ENCODE peak calls at places on chromosome 3, in six cellular contexts. H, T, X, A, M and V are unnamed samples.

GRCh38 chr3:124986153-124987143 is 51.9 kb upstream of the MUC13 start:
- DNase-seq in H (peak), X (no peak), A (peak), T (peak), M (peak), V (peak)

GRCh38 chr3:56799251-56799882 is 2.4 kb downstream of the ARHGEF3 start:
- DNase-seq in M (peak), A (no peak), T (peak), H (peak), X (peak), V (peak)

GRCh38 chr3:30370681-30371271 is 235.6 kb upstream of the TGFBR2 start:
- DNase-seq in A (no peak), X (no peak), M (no peak), T (no peak), H (peak), V (peak)

GRCh38 chr3:32493437-32494414 is 8.9 kb downstream of the CMTM6 start:
- DNase-seq in M (peak), X (no peak), A (no peak), H (no peak), T (peak), V (peak)

GRCh38 chr3:128496019-128496601 is 3.1 kb upstream of the GATA2 start:
- DNase-seq in T (no peak), A (no peak), M (no peak), X (no peak), H (no peak), V (no peak)

GRCh38 chr3:171454026-171454425 is 6.2 kb downstream of the TNIK start:
- DNase-seq in H (no peak), A (no peak), X (no peak), T (no peak), M (no peak), V (no peak)

GRCh38 chr3:123841476-123842238 is 42.5 kb downstream of the MYLK start:
- DNase-seq in X (no peak), A (no peak), H (no peak), T (peak), M (no peak), V (no peak)

GRCh38 chr3:14143826-14144225 is 19.0 kb downstream of the TMEM43 start:
- DNase-seq in X (no peak), M (peak), A (no peak), H (peak), T (peak), V (peak)

GRCh38 chr3:52480768-52481715 is 14.1 kb upstream of the STAB1 start:
- DNase-seq in X (no peak), T (no peak), A (no peak), H (no peak), M (no peak), V (no peak)

GRCh38 chr3:45611619-45612018 is 17.1 kb downstream of the LIMD1 start:
- DNase-seq in T (no peak), X (peak), H (no peak), M (no peak), A (no peak), V (no peak)

GRCh38 chr3:55500555-55501340 is 13.6 kb upstream of the WNT5A start:
- DNase-seq in A (no peak), X (no peak), T (peak), M (no peak), H (peak), V (no peak)

GRCh38 chr3:74304419-74304818 is 310.0 kb downstream of the CNTN3 start:
- DNase-seq in T (no peak), A (no peak), M (no peak), H (no peak), X (no peak), V (no peak)

GRCh38 chr3:119294889-119295769 is 946 bp downstream of the ARHGAP31 start:
- DNase-seq in X (peak), T (peak), A (no peak), M (peak), H (peak), V (no peak)

GRCh38 chr3:111321786-111322185 is 220.2 kb upstream of the CD96 start:
- DNase-seq in T (no peak), A (no peak), X (no peak), H (peak), M (no peak), V (peak)

GRCh38 chr3:4984511-4984864 is 5.3 kb downstream of the BHLHE40 start:
- DNase-seq in M (peak), A (no peak), H (no peak), T (peak), X (no peak), V (no peak)

GRCh38 chr3:8938021-8938420 is 25.3 kb downstream of the RAD18 start:
- DNase-seq in T (peak), A (no peak), M (peak), X (no peak), H (peak), V (peak)

GRCh38 chr3:171458056-171458856 is 1.9 kb downstream of the TNIK start:
- DNase-seq in H (peak), M (peak), A (no peak), X (peak), T (no peak), V (no peak)

GRCh38 chr3:73427018-73427750 is 197.6 kb downstream of the PDZRN3 start:
- DNase-seq in X (no peak), A (no peak), T (no peak), M (no peak), H (no peak), V (peak)

GRCh38 chr3:160331127-160331937 is 67.7 kb downstream of the IFT80 start:
- DNase-seq in A (no peak), H (no peak), X (no peak), T (peak), M (peak), V (no peak)

GRCh38 chr3:94004301-94004910 is 24.0 kb downstream of the STX19 start:
- DNase-seq in M (peak), T (peak), H (peak), A (no peak), X (no peak), V (peak)

GRCh38 chr3:24387493-24387892 is 107.2 kb downstream of the THRB start:
- DNase-seq in M (no peak), H (no peak), A (no peak), T (no peak), X (no peak), V (peak)

GRCh38 chr3:52490938-52491526 is 4.1 kb upstream of the STAB1 start:
- DNase-seq in T (peak), H (no peak), X (no peak), M (peak), A (no peak), V (no peak)

GRCh38 chr3:122916084-122916483 is 111.5 kb downstream of the SEMA5B start:
- DNase-seq in H (no peak), X (no peak), M (no peak), T (no peak), A (no peak), V (no peak)

GRCh38 chr3:119976214-119976613 is 118.0 kb downstream of the GSK3B start:
- DNase-seq in X (no peak), A (no peak), M (no peak), H (no peak), T (no peak), V (no peak)

GRCh38 chr3:62186967-62187366 is 186.4 kb downstream of the FEZF2 start:
- DNase-seq in T (peak), M (peak), H (peak), A (no peak), X (no peak), V (no peak)

GRCh38 chr3:96022676-96023075 is 791.7 kb upstream of the EPHA6 start:
- DNase-seq in A (no peak), T (no peak), H (no peak), M (no peak), X (no peak), V (no peak)

GRCh38 chr3:172194702-172195392 is 155.5 kb downstream of the FNDC3B start:
- DNase-seq in X (peak), A (no peak), H (peak), M (peak), T (no peak), V (peak)

GRCh38 chr3:112376996-112377395 is 44.0 kb downstream of the CD200 start:
- DNase-seq in T (peak), A (no peak), X (no peak), H (no peak), M (no peak), V (peak)

DNA sequence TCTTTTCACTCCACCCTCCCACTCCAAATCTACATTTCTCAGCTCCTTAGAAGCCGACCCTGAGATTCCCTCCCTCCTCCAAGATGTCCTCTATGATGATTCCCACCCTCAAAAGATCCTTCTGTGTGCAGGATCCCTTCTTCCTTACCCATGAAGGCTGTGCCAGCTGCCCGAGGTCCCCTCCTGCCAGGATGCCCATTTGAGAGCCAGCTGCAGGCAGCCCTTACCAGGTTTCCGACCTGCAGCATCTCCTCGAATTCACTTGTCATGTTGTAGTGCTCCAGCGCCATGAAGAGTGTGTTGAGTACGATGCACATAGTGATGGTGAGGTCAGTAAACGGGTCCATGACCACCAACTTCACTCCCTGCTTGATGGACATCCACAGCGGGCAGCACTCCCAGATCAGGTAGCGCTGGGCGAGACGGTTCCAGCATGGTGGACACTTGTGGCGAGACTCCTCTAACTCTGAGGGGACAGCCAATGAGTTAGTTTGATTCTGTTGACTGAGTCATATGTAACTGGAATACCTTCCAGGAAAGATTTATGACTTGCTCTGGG is 51.9 kb downstream of the SCN5A start:
- DNase-seq in H (no peak), X (no peak), T (no peak), M (no peak), A (no peak), V (no peak)
- H4K8ac ChIP-seq in H (no peak), X (no peak), T (no peak), M (no peak), A (no peak), V (no peak)

GRCh38 chr3:69088033-69088432 is 3.3 kb downstream of the ARL6IP5 start:
- DNase-seq in H (no peak), M (peak), T (peak), A (no peak), X (no peak), V (no peak)
- H3K4me3 ChIP-seq in H (no peak), M (peak), T (no peak), A (no peak), X (no peak), V (no peak)

GRCh38 chr3:16551342-16551976 is 38.0 kb upstream of the RFTN1 start:
- DNase-seq in X (no peak), H (no peak), M (no peak), A (no peak), T (no peak), V (no peak)
- H4K8ac ChIP-seq in X (no peak), H (no peak), M (no peak), A (no peak), T (no peak), V (no peak)

GRCh38 chr3:147405552-147406254 is 640 bp downstream of the ZIC4 start:
- DNase-seq in H (no peak), T (no peak), M (no peak), X (no peak), A (no peak), V (no peak)
- H3K4me3 ChIP-seq in H (no peak), T (no peak), M (no peak), X (no peak), A (peak), V (no peak)

GRCh38 chr3:126213376-126214044 is 33.1 kb upstream of the ALDH1L1 start:
- DNase-seq in A (no peak), T (no peak), X (no peak), M (peak), H (peak), V (no peak)

GRCh38 chr3:126209741-126210140 is 29.4 kb upstream of the ALDH1L1 start:
- DNase-seq in T (no peak), M (no peak), H (no peak), A (no peak), X (no peak), V (no peak)

GRCh38 chr3:126212629-126213375 is 32.4 kb upstream of the ALDH1L1 start:
- DNase-seq in X (peak), T (peak), H (peak), M (peak), A (peak), V (peak)

GRCh38 chr3:126211569-126211968 is 31.2 kb upstream of the ALDH1L1 start:
- DNase-seq in T (no peak), M (no peak), H (peak), X (no peak), A (no peak), V (peak)

DNA sequence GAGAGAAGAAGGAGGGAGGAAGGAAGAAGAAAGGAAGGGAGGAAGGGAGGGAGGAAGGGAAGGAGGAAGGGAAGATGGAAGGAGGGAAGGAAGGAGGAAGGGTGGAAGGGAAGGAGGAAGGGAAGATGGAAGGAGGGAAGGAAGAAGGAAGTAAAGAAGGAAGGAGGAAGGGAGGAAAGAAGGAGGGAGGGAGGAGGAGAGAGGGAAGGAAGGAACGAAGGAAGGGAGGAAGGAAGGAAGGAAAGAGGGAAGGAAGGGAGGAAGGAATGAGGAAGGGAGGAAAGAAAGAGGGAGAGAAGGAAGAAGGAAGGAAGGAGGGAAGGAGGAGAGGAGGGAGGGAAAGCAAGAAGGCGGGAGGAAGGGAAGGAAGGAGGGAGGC is 31.9 kb upstream of the ALDH1L1 start:
- DNase-seq in T (no peak), A (no peak), X (no peak), M (no peak), H (no peak), V (no peak)
- H4K8ac ChIP-seq in T (no peak), A (no peak), X (no peak), M (no peak), H (no peak), V (no peak)

GRCh38 chr3:50503504-50503903 is at the start of gene CACNA2D2:
- DNase-seq in M (no peak), A (no peak), H (peak), X (peak), T (no peak), V (no peak)
- H3K4me3 ChIP-seq in M (no peak), A (peak), H (peak), X (peak), T (no peak), V (peak)